ENCODE peak calls at places on chromosome 16, in four cellular contexts. E, M, I and W are unnamed samples. For H3K4me1, the result is how much of the 10 kb centered on the place peaks cover.

GRCh38 chr16:19804538-19805323 is 79.9 kb downstream of the GPRC5B start:
- DNase-seq in I (peak), M (peak), E (no peak), W (peak)

GRCh38 chr16:73230651-73231050 is 182.7 kb upstream of the ZFHX3 start:
- DNase-seq in M (no peak), E (no peak), I (no peak), W (no peak)

GRCh38 chr16:27779719-27780161 is 229.8 kb downstream of the KATNIP start:
- DNase-seq in M (peak), E (peak), I (peak), W (no peak)

GRCh38 chr16:71894229-71894920 is 956 bp upstream of the IST1 start:
- DNase-seq in I (peak), E (no peak), M (peak), W (no peak)

GRCh38 chr16:67718668-67719047 is 458 bp downstream of the GFOD2 start:
- DNase-seq in M (no peak), E (no peak), I (no peak), W (no peak)

GRCh38 chr16:59684911-59685310 is 950.8 kb upstream of the GOT2 start:
- DNase-seq in I (no peak), M (no peak), E (no peak), W (no peak)

GRCh38 chr16:5422047-5422446 is 324.5 kb upstream of the EEF2KMT start:
- DNase-seq in I (no peak), E (no peak), M (no peak), W (no peak)

GRCh38 chr16:10976663-10977062 is 32.3 kb downstream of the CLEC16A start:
- DNase-seq in I (no peak), M (no peak), E (no peak), W (no peak)

GRCh38 chr16:87854053-87854906 is 15.0 kb downstream of the SLC7A5 start:
- DNase-seq in E (peak), M (no peak), I (no peak), W (no peak)

GRCh38 chr16:5428932-5429331 is 331.3 kb upstream of the EEF2KMT start:
- DNase-seq in I (no peak), E (no peak), M (no peak), W (no peak)

GRCh38 chr16:2966803-2967184 is 2.4 kb upstream of the PAQR4 start:
- DNase-seq in I (peak), E (no peak), M (no peak), W (no peak)

GRCh38 chr16:73232555-73233422 is 184.9 kb upstream of the ZFHX3 start:
- DNase-seq in E (no peak), M (peak), I (no peak), W (no peak)

GRCh38 chr16:81939164-81940067 is 71.9 kb downstream of the SDR42E1 start:
- DNase-seq in E (no peak), I (no peak), M (no peak), W (no peak)
- TF ChIP-seq POLR2AphosphoS5 in E (no peak), I (no peak), M (no peak), W (no peak)

GRCh38 chr16:24442631-24443030 is 96.7 kb upstream of the RBBP6 start:
- DNase-seq in M (no peak), E (no peak), I (no peak), W (no peak)
- TF ChIP-seq POLR2A in M (no peak), E (no peak), I (no peak), W (no peak)

GRCh38 chr16:89448656-89449055 is 41.7 kb downstream of the ANKRD11 start:
- DNase-seq in M (no peak), I (peak), E (no peak), W (no peak)
- H3K4me1 ChIP-seq in M (under half), I (half or more), E (half or more), W (half or more)

GRCh38 chr16:525123-525519 is 2.4 kb upstream of the CAPN15 start:
- DNase-seq in E (no peak), I (no peak), M (no peak), W (no peak)

GRCh38 chr16:524274-525011 is 3.1 kb upstream of the CAPN15 start:
- DNase-seq in M (no peak), E (no peak), I (no peak), W (no peak)

GRCh38 chr16:521381-522210 is 5.9 kb upstream of the CAPN15 start:
- DNase-seq in M (no peak), I (peak), E (no peak), W (peak)

GRCh38 chr16:522320-523096 is 5.0 kb upstream of the CAPN15 start:
- DNase-seq in M (no peak), I (no peak), E (no peak), W (no peak)

DNA sequence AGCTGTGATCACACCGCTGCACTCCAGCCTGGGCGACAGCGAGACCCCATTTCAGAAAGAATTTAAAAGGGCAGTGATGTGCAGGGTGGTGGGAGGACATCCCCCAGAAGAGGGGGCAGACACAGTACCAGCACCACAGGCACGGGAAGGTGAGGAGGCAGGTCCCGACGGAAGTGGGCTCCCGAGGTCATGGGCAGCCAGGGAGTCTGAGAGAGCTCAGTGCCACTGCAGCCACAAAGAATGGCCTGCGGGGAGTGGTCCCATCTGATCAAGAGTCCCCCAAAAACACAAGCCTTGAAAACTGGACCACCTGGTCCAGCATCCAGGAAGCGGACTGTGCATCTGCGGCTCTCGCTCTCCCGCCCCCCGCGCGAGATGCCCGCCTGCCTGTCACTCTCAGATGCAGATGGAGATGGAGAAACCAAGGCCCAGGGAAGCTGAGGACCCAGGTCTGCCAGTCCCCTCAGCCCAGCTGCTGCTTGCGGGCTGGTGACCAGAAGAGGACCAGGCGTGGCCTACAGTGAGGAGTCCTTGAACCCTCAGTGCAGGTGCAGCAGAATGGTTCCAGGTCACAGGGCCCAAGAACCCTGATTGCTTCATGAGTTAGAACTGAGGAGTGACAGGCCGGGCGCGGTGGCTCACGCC is 4.3 kb upstream of the CAPN15 start:
- DNase-seq in I (no peak), E (no peak), M (no peak), W (peak)
- TF ChIP-seq POLR2AphosphoS5 in I (no peak), E (no peak), M (no peak), W (no peak)

GRCh38 chr16:57735755-57736418 is at the start of gene KATNB1:
- DNase-seq in I (no peak), E (no peak), M (no peak), W (peak)

GRCh38 chr16:57736419-57737281 is 1.1 kb downstream of the KATNB1 start:
- DNase-seq in I (peak), E (peak), M (no peak), W (no peak)

GRCh38 chr16:57732683-57733082 is 2.9 kb upstream of the KATNB1 start:
- DNase-seq in M (no peak), E (no peak), I (no peak), W (no peak)

GRCh38 chr16:57734308-57734924 is 1.2 kb upstream of the KATNB1 start:
- DNase-seq in E (no peak), I (no peak), M (no peak), W (no peak)

GRCh38 chr16:57734925-57735754 is 430 bp upstream of the KATNB1 start:
- DNase-seq in I (peak), E (peak), M (peak), W (peak)
- TF ChIP-seq POLR2A in I (no peak), E (peak), M (peak), W (no peak)